ENCODE peak calls at places on chromosomes 2 and 18, in six cellular contexts. Y is H9, D is IMR-90, I is neuronal stem cell, K is mesendoderm, T is H1. B is an unnamed sample.

GRCh38 chr2:144834954-144835633 is 315.2 kb upstream of the ZEB2 start:
- DNase-seq in T (no peak), I (no peak), K (no peak), Y (no peak), D (peak; percentile 88), B (peak; percentile 80)

GRCh38 chr18:43277164-43277600 is at the start of gene SYT4:
- DNase-seq in I (peak; percentile 69), T (peak; percentile 80), D (peak; percentile 7), Y (peak; percentile 91), K (peak; percentile 96), B (peak; percentile 78)

GRCh38 chr2:213848631-213849030 is 562.2 kb upstream of the VWC2L start:
- DNase-seq in K (no peak), T (no peak), D (peak; percentile 82), Y (no peak), I (no peak), B (no peak)

GRCh38 chr2:101486258-101486701 is 11.4 kb upstream of the RFX8 start:
- DNase-seq in Y (no peak), K (no peak), I (no peak), D (no peak), T (no peak), B (no peak)

GRCh38 chr2:204019572-204020501 is 83.3 kb downstream of the ICOS start:
- DNase-seq in D (peak; percentile 25), T (no peak), I (no peak), K (no peak), Y (no peak), B (peak; percentile 14)

GRCh38 chr2:8004250-8004681 is 677.6 kb upstream of the ID2 start:
- DNase-seq in K (peak; percentile 28), T (no peak), Y (no peak), I (no peak), D (peak; percentile 93), B (peak; percentile 91)

GRCh38 chr2:81481242-81481993 is 1176.9 kb upstream of the LRRTM1 start:
- DNase-seq in K (no peak), Y (peak; percentile 39), D (no peak), T (no peak), I (no peak), B (no peak)

GRCh38 chr2:199261221-199261620 is 196.5 kb downstream of the SATB2 start:
- DNase-seq in I (no peak), D (peak; percentile 47), Y (no peak), T (no peak), K (no peak), B (no peak)

GRCh38 chr2:191675807-191676667 is 1.9 kb upstream of the NABP1 start:
- DNase-seq in K (peak; percentile 44), I (no peak), Y (no peak), D (no peak), T (no peak), B (no peak)

GRCh38 chr2:234044157-234044556 is 6.3 kb upstream of the SPP2 start:
- DNase-seq in T (no peak), D (peak; percentile 92), K (no peak), Y (no peak), I (no peak), B (peak; percentile 35)

GRCh38 chr2:28401411-28401810 is 8.8 kb downstream of the FOSL2 start:
- DNase-seq in K (no peak), Y (no peak), I (no peak), D (no peak), T (no peak), B (no peak)

GRCh38 chr18:57649536-57650495 is 28.2 kb upstream of the NARS1 start:
- DNase-seq in T (no peak), K (no peak), D (peak; percentile 70), I (no peak), Y (no peak), B (no peak)

GRCh38 chr2:121944072-121944829 is 188.8 kb downstream of the TSN start:
- DNase-seq in Y (no peak), D (peak; percentile 56), I (no peak), K (no peak), T (no peak), B (peak; percentile 14)

GRCh38 chr2:45992021-45992745 is 305.0 kb upstream of the EPAS1 start:
- DNase-seq in D (peak; percentile 66), Y (no peak), I (no peak), T (peak; percentile 27), K (peak; percentile 33), B (no peak)

GRCh38 chr18:45253973-45254372 is 361.3 kb upstream of the SLC14A2 start:
- DNase-seq in K (no peak), T (no peak), Y (no peak), I (no peak), D (no peak), B (no peak)
- H3K4ac ChIP-seq in K (no peak overlapping the region), T (no peak overlapping the region), Y (no peak overlapping the region), I (no peak overlapping the region), D (peak overlapping the region; percentile 97), B (no peak overlapping the region)

GRCh38 chr2:173109253-173110188 is 33.9 kb downstream of the MAP3K20 start:
- DNase-seq in Y (no peak), T (no peak), I (no peak), K (no peak), D (peak; percentile 89), B (peak; percentile 76)
- H2BK120ac ChIP-seq in Y (no peak overlapping the region), T (no peak overlapping the region), I (no peak overlapping the region), K (no peak overlapping the region), D (peak overlapping the region; percentile 54), B (no peak overlapping the region)

GRCh38 chr2:24272907-24273306 is 87.4 kb downstream of the ITSN2 start:
- DNase-seq in I (no peak), Y (no peak), D (no peak), K (peak; percentile 22), T (no peak), B (no peak)

GRCh38 chr2:24272161-24272802 is 88.1 kb downstream of the ITSN2 start:
- DNase-seq in D (no peak), T (no peak), I (no peak), Y (no peak), K (peak; percentile 38), B (peak; percentile 18)

GRCh38 chr2:24273598-24273997 is 86.7 kb downstream of the ITSN2 start:
- DNase-seq in T (no peak), K (no peak), I (no peak), Y (no peak), D (no peak), B (no peak)

GRCh38 chr2:24276349-24276899 is 83.9 kb downstream of the ITSN2 start:
- DNase-seq in D (peak; percentile 12), T (no peak), K (peak; percentile 4), Y (no peak), I (no peak), B (peak; percentile 11)

GRCh38 chr2:24274809-24275208 is 85.5 kb downstream of the ITSN2 start:
- DNase-seq in Y (no peak), K (no peak), D (no peak), T (no peak), I (no peak), B (no peak)
- H2BK15ac ChIP-seq in Y (no peak overlapping the region), K (no peak overlapping the region), D (no peak overlapping the region), T (no peak overlapping the region), I (no peak overlapping the region), B (no peak overlapping the region)

GRCh38 chr2:68141875-68142274 is 15.8 kb upstream of the PNO1 start:
- DNase-seq in T (no peak), I (no peak), K (no peak), D (no peak), Y (no peak), B (no peak)
- H3K4ac ChIP-seq in T (no peak overlapping the region), I (no peak overlapping the region), K (no peak overlapping the region), D (no peak overlapping the region), Y (no peak overlapping the region), B (no peak overlapping the region)

GRCh38 chr2:48699377-48699951 is 56.1 kb downstream of the LHCGR start:
- DNase-seq in K (no peak), I (no peak), D (peak; percentile 80), Y (no peak), T (no peak), B (peak; percentile 62)
- H2BK120ac ChIP-seq in K (no peak overlapping the region), I (no peak overlapping the region), D (peak overlapping the region; percentile 21), Y (no peak overlapping the region), T (no peak overlapping the region), B (no peak overlapping the region)

B was measured in mesenchymal stem cell.